ENCODE peak calls at places on chromosomes 11 and 22, in five cellular contexts. J is AML-193; W is GM04504; P is GM20000; F is effector CD4-positive, alpha-beta T cell. L is an unnamed sample.

GRCh38 chr11:34513674-34513995 is at the start of gene ELF5:
- DNase-seq in J (no peak), W (no peak), P (no peak), F (no peak), L (no peak)

GRCh38 chr11:69135420-69136363 is 20.0 kb upstream of the SMIM38 start:
- DNase-seq in J (no peak), W (no peak), P (no peak), F (no peak), L (no peak)

GRCh38 chr11:47318166-47318565 is 34.3 kb downstream of the MYBPC3 start:
- DNase-seq in J (no peak), W (no peak), P (no peak), F (no peak), L (peak)

GRCh38 chr22:17118342-17118741 is 2.8 kb downstream of the TMEM121B start:
- DNase-seq in J (no peak), W (no peak), P (no peak), F (no peak), L (no peak)

GRCh38 chr11:68256331-68256741 is 15.4 kb downstream of the C11orf24 start:
- DNase-seq in J (no peak), W (no peak), P (no peak), F (no peak), L (peak)

GRCh38 chr22:26406118-26406517 is 22.9 kb upstream of the ASPHD2 start:
- DNase-seq in J (no peak), W (no peak), P (no peak), F (no peak), L (peak)

GRCh38 chr11:77121096-77121640 is 6.9 kb upstream of the MYO7A start:
- DNase-seq in J (no peak), W (no peak), P (no peak), F (no peak), L (no peak)

GRCh38 chr11:128481135-128481534 is 106.2 kb downstream of the ETS1 start:
- DNase-seq in J (no peak), W (peak), P (no peak), F (no peak), L (no peak)

GRCh38 chr11:132838621-132839020 is 693.7 kb downstream of the OPCML start:
- DNase-seq in J (no peak), W (no peak), P (no peak), F (no peak), L (no peak)

GRCh38 chr11:82750643-82751139 is 17.0 kb upstream of the FAM181B start:
- DNase-seq in J (no peak), W (no peak), P (no peak), F (no peak), L (no peak)

GRCh38 chr11:8392166-8392565 is 128.5 kb upstream of the LMO1 start:
- DNase-seq in J (no peak), W (no peak), P (no peak), F (no peak), L (peak)

GRCh38 chr11:83726316-83726715 is 440.1 kb upstream of the CCDC90B start:
- DNase-seq in J (no peak), W (no peak), P (no peak), F (no peak), L (no peak)

GRCh38 chr11:44611687-44612437 is 46.4 kb downstream of the CD82 start:
- DNase-seq in J (no peak), W (no peak), P (peak), F (peak), L (no peak)

GRCh38 chr11:35159111-35159510 is 20.1 kb downstream of the CD44 start:
- DNase-seq in J (no peak), W (no peak), P (no peak), F (no peak), L (no peak)

GRCh38 chr22:36424901-36425579 is 37.3 kb upstream of the MYH9 start:
- DNase-seq in J (peak), W (no peak), P (no peak), F (no peak), L (no peak)

GRCh38 chr11:3989891-3990290 is 104.7 kb upstream of the RRM1 start:
- DNase-seq in J (no peak), W (no peak), P (no peak), F (no peak), L (no peak)